ENCODE peak calls at places on chromosomes 5 and 9, in eight cellular contexts. O, A, I, X, T, U, Z and D are unnamed samples. For H3K27me3, the result is how much of the 10 kb centered on the place peaks cover.

GRCh38 chr5:137611926-137612435 is 112.9 kb upstream of the SPOCK1 start:
- DNase-seq in U (no peak), T (no peak), O (no peak), A (no peak), Z (no peak), I (no peak), X (no peak), D (no peak)

GRCh38 chr5:157602505-157602904 is 26.9 kb upstream of the ADAM19 start:
- DNase-seq in O (no peak), T (no peak), I (no peak), A (no peak), U (no peak), X (no peak), Z (no peak), D (no peak)

GRCh38 chr5:168585119-168585912 is 6.1 kb upstream of the PANK3 start:
- DNase-seq in Z (no peak), A (no peak), I (no peak), U (no peak), O (no peak), X (no peak), T (no peak), D (no peak)

GRCh38 chr9:113548221-113549041 is 84.9 kb downstream of the RGS3 start:
- DNase-seq in A (no peak), T (peak), O (no peak), U (peak), I (peak), Z (peak), X (peak), D (no peak)

GRCh38 chr5:157689942-157690689 is 18.8 kb downstream of the C5orf52 start:
- DNase-seq in A (no peak), T (peak), X (no peak), U (peak), O (no peak), Z (no peak), I (no peak), D (no peak)

GRCh38 chr5:95841914-95842812 is 19.6 kb upstream of the GLRX start:
- DNase-seq in U (no peak), Z (no peak), A (no peak), T (peak), O (no peak), I (no peak), X (no peak), D (no peak)

GRCh38 chr5:133685402-133686018 is 73.2 kb upstream of the FSTL4 start:
- DNase-seq in Z (no peak), O (no peak), X (no peak), I (no peak), A (no peak), U (no peak), T (no peak), D (no peak)

GRCh38 chr5:126794157-126794828 is 17.4 kb downstream of the LMNB1 start:
- DNase-seq in Z (no peak), O (no peak), U (no peak), I (no peak), T (no peak), A (no peak), X (no peak), D (no peak)

GRCh38 chr9:72949918-72950325 is 2.9 kb downstream of the ALDH1A1 start:
- DNase-seq in Z (no peak), U (no peak), T (no peak), A (no peak), O (no peak), I (no peak), X (no peak), D (no peak)

GRCh38 chr9:128405077-128405779 is 15.4 kb upstream of the CERCAM start:
- DNase-seq in I (no peak), U (no peak), T (no peak), A (no peak), X (no peak), O (no peak), Z (no peak), D (no peak)

GRCh38 chr5:31165729-31166128 is 27.8 kb upstream of the CDH6 start:
- DNase-seq in U (no peak), A (no peak), Z (no peak), O (no peak), T (peak), X (no peak), I (peak), D (no peak)

GRCh38 chr9:68480807-68481206 is 59.9 kb downstream of the TMEM252 start:
- DNase-seq in T (no peak), O (no peak), X (no peak), Z (no peak), U (no peak), A (no peak), I (no peak), D (no peak)

GRCh38 chr5:137753227-137753985 is 757 bp downstream of the HNRNPA0 start:
- DNase-seq in U (peak), A (peak), O (no peak), I (no peak), T (no peak), X (peak), Z (peak), D (no peak)

GRCh38 chr5:107826311-107827000 is 155.7 kb upstream of the EFNA5 start:
- DNase-seq in Z (no peak), O (no peak), T (no peak), A (no peak), U (no peak), I (no peak), X (no peak), D (no peak)

GRCh38 chr5:132500931-132501628 is 10.5 kb upstream of the IRF1 start:
- DNase-seq in A (peak), T (peak), O (no peak), U (no peak), X (peak), I (no peak), Z (peak), D (no peak)

GRCh38 chr5:150211156-150212030 is 21.5 kb downstream of the SLC6A7 start:
- DNase-seq in I (no peak), U (no peak), Z (no peak), A (no peak), O (no peak), X (no peak), T (no peak), D (no peak)

GRCh38 chr9:128145951-128146351 is 3.3 kb upstream of the LCN2 start:
- DNase-seq in U (peak), O (no peak), A (no peak), I (no peak), X (peak), Z (peak), T (no peak), D (no peak)

GRCh38 chr5:56487528-56488115 is 254.5 kb upstream of the ANKRD55 start:
- DNase-seq in O (no peak), X (no peak), I (no peak), T (no peak), A (no peak), Z (no peak), U (no peak), D (no peak)

GRCh38 chr9:127937383-127938297 is at the start of gene DPM2:
- DNase-seq in A (peak), I (peak), T (peak), X (peak), U (peak), O (no peak), Z (peak), D (peak)

GRCh38 chr5:66246621-66247020 is 102.5 kb downstream of the SREK1 start:
- DNase-seq in O (no peak), A (no peak), U (no peak), T (peak), I (peak), Z (no peak), X (no peak), D (no peak)

GRCh38 chr9:71986860-71987259 is 73.6 kb downstream of the C9orf57 start:
- DNase-seq in U (no peak), A (no peak), T (no peak), X (no peak), I (no peak), O (no peak), Z (no peak), D (no peak)

GRCh38 chr9:2417730-2418129 is 203.9 kb upstream of the VLDLR start:
- DNase-seq in I (no peak), O (no peak), A (no peak), Z (no peak), T (no peak), X (no peak), U (no peak), D (no peak)

GRCh38 chr5:127572930-127573329 is 55.5 kb downstream of the PRRC1 start:
- DNase-seq in U (no peak), A (no peak), I (no peak), T (peak), X (no peak), O (no peak), Z (no peak), D (no peak)

GRCh38 chr9:83708515-83709158 is 879 bp upstream of the UBQLN1 start:
- DNase-seq in O (no peak), I (peak), T (peak), A (peak), U (peak), X (peak), Z (peak), D (no peak)
- TF ChIP-seq CTCF in O (peak), I (peak), T (no peak), A (no peak), U (no peak), X (peak), Z (no peak), D (peak)

DNA sequence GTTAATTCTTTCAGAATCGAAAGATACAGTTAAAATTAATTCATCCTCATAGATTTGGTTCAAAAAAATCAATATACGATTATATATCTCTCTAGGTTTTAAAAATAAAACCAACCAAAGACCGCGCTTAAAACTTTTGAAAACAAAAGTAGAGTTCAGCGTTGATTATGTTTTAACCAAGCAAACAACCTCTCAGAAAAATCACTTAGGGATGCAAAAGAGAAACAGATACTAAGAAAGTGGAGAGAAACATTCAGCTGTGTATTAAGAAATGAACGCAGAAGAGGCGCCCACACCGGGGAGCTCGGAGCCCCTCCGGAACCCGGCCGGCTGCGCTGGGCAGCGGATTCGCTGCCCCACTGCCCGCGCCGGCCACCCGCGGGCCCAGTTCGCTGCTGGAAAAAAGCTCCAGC is 1.4 kb downstream of the PITX1 start:
- DNase-seq in I (no peak), Z (no peak), U (peak), X (no peak), T (no peak), A (no peak), O (no peak), D (no peak)
- H3K27me3 ChIP-seq in I (half or more), Z (half or more), U (half or more), X (half or more), T (half or more), A (under half), O (half or more), D (half or more)

DNA sequence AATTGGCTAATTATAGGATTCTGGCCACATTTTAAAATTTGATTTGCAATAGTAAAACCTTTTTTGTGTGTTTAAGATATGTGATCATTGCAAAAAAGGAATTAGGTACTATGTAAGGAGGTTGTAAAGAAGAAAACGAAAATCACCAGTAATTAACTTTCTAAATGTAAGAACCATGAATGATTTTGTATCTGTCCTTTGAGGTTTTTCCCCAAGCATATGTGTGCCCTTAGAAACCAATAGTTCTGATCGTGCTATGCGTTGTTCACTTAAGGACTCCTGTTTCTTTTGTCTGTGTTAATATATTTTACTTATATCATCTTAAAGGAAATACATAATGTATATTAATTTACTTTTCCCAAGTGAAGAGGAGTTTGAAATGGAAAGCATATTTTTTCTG is 410.2 kb downstream of the PSAT1 start:
- DNase-seq in O (no peak), I (no peak), Z (no peak), A (no peak), U (no peak), X (no peak), T (no peak), D (no peak)
- H3K4me3 ChIP-seq in O (no peak), I (no peak), Z (no peak), A (no peak), U (no peak), X (no peak), T (no peak), D (no peak)

GRCh38 chr5:37735649-37736347 is 104.0 kb downstream of the GDNF start:
- DNase-seq in O (no peak), T (peak), Z (no peak), X (no peak), A (no peak), U (no peak), I (peak), D (no peak)
- TF ChIP-seq CTCF in O (no peak), T (no peak), Z (no peak), X (no peak), A (no peak), U (no peak), I (no peak), D (no peak)

GRCh38 chr9:132810314-132810713 is 67.8 kb downstream of the AK8 start:
- DNase-seq in U (no peak), Z (no peak), I (no peak), O (no peak), X (no peak), A (no peak), T (no peak), D (no peak)
- H3K27me3 ChIP-seq in U (under half), Z (under half), I (under half), O (under half), X (under half), A (under half), T (under half), D (under half)

GRCh38 chr5:7395432-7396168 is at the start of gene ADCY2:
- DNase-seq in X (no peak), T (no peak), I (no peak), Z (no peak), U (no peak), A (peak), O (no peak), D (no peak)
- H3K4me3 ChIP-seq in X (peak), T (peak), I (no peak), Z (peak), U (peak), A (peak), O (peak), D (peak)

DNA sequence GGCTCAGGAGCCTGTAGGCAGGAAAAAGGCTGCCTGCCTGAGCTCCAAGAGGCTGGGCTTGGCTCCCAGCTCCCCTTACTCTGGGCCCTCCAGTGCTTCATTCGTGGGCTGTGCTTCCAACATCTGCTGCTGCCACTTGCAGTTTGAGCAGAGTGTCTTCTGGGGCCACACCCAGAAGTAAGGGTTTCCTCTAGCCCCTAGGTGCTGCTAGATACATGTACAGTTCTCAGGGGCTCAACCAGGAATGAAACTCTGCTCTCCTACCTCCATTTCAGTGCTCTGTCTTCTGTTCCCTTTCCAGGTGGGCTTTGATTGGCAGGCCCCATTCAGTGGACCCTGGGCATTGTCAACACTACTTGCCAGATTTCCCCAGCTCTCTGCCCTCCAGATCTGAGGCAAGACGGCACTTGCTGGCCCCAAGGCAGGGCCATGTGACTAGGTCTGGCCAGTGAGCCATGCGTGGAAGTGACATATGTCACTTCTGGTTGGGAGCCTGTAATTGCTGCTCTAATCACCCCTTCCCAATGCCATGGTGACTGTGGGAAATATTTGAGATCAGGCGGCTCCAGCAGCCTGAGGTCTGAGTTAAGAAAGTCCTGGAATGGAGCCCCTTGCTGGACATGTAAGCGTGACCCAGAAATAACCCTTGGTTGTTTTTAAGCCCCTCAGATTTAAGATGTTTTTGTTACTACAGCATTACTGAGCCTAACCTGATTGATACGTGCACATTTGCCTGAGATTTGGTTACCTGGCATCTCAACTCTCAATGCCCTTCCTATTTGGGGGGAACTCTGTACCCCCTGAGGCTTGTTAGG is 9.4 kb upstream of the BOD1 start:
- DNase-seq in U (no peak), X (no peak), T (no peak), O (no peak), Z (no peak), A (no peak), I (no peak), D (no peak)
- TF ChIP-seq CTCF in U (no peak), X (no peak), T (no peak), O (peak), Z (no peak), A (no peak), I (no peak), D (peak)